ENCODE peak calls at places on chromosome 7, in six cellular contexts. H is stomach, Z is prostate gland, K is sigmoid colon, F is breast epithelium, P is HCT116. X is an unnamed sample.

GRCh38 chr7:104225441-104225840 is 17.6 kb upstream of the ORC5 start:
- DNase-seq in H (no peak), Z (no peak), K (no peak), F (no peak), P (no peak), X (no peak)

GRCh38 chr7:127350586-127350985 is 41.9 kb downstream of the ZNF800 start:
- DNase-seq in H (no peak), Z (no peak), K (no peak), F (no peak), P (no peak), X (no peak)

GRCh38 chr7:101085000-101085948 is at the start of gene TRIM56:
- DNase-seq in H (peak), Z (peak), K (peak), F (peak), P (peak), X (peak)

GRCh38 chr7:96667026-96667425 is 42.6 kb downstream of the SEM1 start:
- DNase-seq in H (no peak), Z (no peak), K (no peak), F (no peak), P (no peak), X (no peak)

GRCh38 chr7:139619367-139619657 is 95.8 kb downstream of the CLEC2L start:
- DNase-seq in H (no peak), Z (no peak), K (no peak), F (no peak), P (no peak), X (no peak)

GRCh38 chr7:1706721-1707613 is 36.9 kb downstream of the ELFN1 start:
- DNase-seq in H (peak), Z (no peak), K (no peak), F (no peak), P (no peak), X (peak)

GRCh38 chr7:132453825-132454224 is 122.4 kb downstream of the PLXNA4 start:
- DNase-seq in H (no peak), Z (no peak), K (no peak), F (no peak), P (no peak), X (no peak)

GRCh38 chr7:68613405-68613804 is 984.9 kb upstream of the AUTS2 start:
- DNase-seq in H (no peak), Z (no peak), K (no peak), F (no peak), P (no peak), X (no peak)

GRCh38 chr7:45575501-45576248 is 1.5 kb downstream of the ADCY1 start:
- DNase-seq in H (no peak), Z (no peak), K (peak), F (no peak), P (no peak), X (peak)

GRCh38 chr7:90473819-90474218 is 4.4 kb downstream of the PTTG1IP2 start:
- DNase-seq in H (no peak), Z (no peak), K (no peak), F (no peak), P (no peak), X (no peak)

GRCh38 chr7:116231543-116232401 is 21.4 kb downstream of the TES start:
- DNase-seq in H (no peak), Z (peak), K (no peak), F (no peak), P (no peak), X (no peak)

GRCh38 chr7:136911362-136911761 is 42.9 kb downstream of the CHRM2 start:
- DNase-seq in H (no peak), Z (no peak), K (no peak), F (no peak), P (no peak), X (no peak)

GRCh38 chr7:91083855-91084644 is 180.2 kb upstream of the FZD1 start:
- DNase-seq in H (peak), Z (no peak), K (no peak), F (no peak), P (no peak), X (peak)

GRCh38 chr7:44769381-44770209 is 20.9 kb downstream of the ZMIZ2 start:
- DNase-seq in H (no peak), Z (no peak), K (no peak), F (peak), P (no peak), X (no peak)

GRCh38 chr7:70569335-70569819 is 562.6 kb upstream of the GALNT17 start:
- DNase-seq in H (no peak), Z (no peak), K (no peak), F (no peak), P (no peak), X (no peak)

GRCh38 chr7:132464740-132465139 is 111.5 kb downstream of the PLXNA4 start:
- DNase-seq in H (no peak), Z (no peak), K (peak), F (no peak), P (no peak), X (no peak)

GRCh38 chr7:34317039-34317438 is 341.0 kb upstream of the NPSR1 start:
- DNase-seq in H (no peak), Z (no peak), K (no peak), F (no peak), P (no peak), X (no peak)

GRCh38 chr7:139131622-139132021 is 22.1 kb upstream of the ZC3HAV1 start:
- DNase-seq in H (no peak), Z (no peak), K (no peak), F (no peak), P (no peak), X (no peak)

GRCh38 chr7:4143511-4144160 is 538.5 kb upstream of the FOXK1 start:
- DNase-seq in H (no peak), Z (no peak), K (no peak), F (no peak), P (no peak), X (no peak)

GRCh38 chr7:128937271-128937646 is 468 bp upstream of the IRF5 start:
- DNase-seq in H (no peak), Z (no peak), K (peak), F (no peak), P (no peak), X (no peak)

GRCh38 chr7:128936798-128937197 is 929 bp upstream of the IRF5 start:
- DNase-seq in H (no peak), Z (no peak), K (peak), F (no peak), P (no peak), X (no peak)

GRCh38 chr7:128932862-128933821 is 4.6 kb upstream of the IRF5 start:
- DNase-seq in H (no peak), Z (no peak), K (peak), F (no peak), P (no peak), X (no peak)

GRCh38 chr7:128931965-128932861 is 5.5 kb upstream of the IRF5 start:
- DNase-seq in H (no peak), Z (no peak), K (peak), F (no peak), P (no peak), X (no peak)

GRCh38 chr7:128934361-128935352 is 3.1 kb upstream of the IRF5 start:
- DNase-seq in H (no peak), Z (no peak), K (peak), F (no peak), P (no peak), X (no peak)
- TF ChIP-seq POLR2AphosphoS5 in H (no peak), Z (no peak), K (no peak), F (no peak), P (no peak), X (no peak)

DNA sequence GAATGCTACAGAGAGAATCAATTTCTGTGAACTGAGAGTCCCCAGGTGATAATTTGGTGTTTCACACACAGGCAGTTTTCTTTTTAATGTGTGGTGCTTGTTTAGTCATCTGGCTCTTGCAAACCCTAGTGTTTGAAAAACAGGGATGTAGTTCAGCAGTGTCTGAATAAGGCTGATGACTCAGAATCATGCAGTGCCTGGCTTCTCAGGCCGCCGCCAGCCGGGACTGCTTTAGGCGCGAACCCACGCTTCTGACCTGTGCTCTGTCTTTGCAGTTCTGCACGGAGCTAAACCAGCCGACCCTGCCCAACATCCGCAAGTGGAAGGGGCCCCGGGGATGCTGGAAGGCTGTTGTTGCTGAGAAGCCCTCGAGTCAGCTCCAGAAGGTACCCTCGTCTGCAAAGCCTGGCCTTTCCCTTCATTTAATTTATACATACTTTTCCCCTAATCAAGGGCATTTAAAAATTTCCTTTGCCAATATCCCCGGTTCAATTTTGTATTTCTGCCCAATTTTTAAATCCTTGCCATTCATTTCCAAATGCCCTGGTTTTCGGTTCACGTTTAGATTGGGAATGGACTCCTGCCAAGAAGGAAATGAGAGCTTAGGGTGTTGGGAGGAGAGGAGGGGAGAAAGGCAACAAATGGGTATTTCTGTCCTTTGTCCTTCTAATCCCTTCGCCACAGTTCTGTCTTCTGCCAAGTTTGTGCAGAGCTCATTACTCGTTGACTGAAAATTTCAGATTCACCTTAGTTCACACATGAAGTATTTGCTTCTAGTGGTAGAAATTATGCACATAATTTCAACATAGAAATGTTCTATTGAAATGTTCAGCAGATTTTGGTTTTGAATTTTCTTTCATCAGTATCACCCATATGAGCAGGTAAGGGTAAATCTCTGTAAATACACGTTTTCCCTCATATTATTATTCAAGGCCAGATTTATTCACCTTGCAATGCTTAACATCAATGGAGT is 108.5 kb upstream of the ANLN start:
- DNase-seq in H (peak), Z (peak), K (peak), F (peak), P (peak), X (peak)
- TF ChIP-seq POLR2AphosphoS5 in H (no peak), Z (peak), K (peak), F (no peak), P (peak), X (peak)

DNA sequence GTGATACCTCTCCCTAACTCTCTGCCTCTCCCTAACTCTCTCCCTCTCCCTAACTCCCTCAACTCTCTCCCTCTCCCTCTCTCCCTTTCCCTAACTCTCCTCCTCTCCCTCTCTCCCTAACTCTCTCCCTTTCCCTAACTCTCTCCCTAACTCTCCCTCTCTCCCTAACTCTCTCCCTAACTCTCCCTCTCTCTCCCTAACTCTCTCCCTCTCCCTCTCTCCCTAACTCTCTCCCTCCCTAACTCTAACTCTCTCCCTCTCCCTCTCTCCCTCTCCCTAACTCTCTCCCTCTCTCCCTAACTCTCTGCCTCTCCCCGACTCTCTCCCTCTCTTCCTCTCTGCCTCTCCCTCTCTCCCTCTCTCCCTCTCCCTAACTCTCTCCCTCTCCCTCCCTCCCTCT is 2.0 kb upstream of the PTPRN2 start:
- DNase-seq in H (no peak), Z (no peak), K (no peak), F (no peak), P (no peak), X (no peak)
- TF ChIP-seq POLR2AphosphoS5 in H (no peak), Z (no peak), K (no peak), F (no peak), P (no peak), X (no peak)

DNA sequence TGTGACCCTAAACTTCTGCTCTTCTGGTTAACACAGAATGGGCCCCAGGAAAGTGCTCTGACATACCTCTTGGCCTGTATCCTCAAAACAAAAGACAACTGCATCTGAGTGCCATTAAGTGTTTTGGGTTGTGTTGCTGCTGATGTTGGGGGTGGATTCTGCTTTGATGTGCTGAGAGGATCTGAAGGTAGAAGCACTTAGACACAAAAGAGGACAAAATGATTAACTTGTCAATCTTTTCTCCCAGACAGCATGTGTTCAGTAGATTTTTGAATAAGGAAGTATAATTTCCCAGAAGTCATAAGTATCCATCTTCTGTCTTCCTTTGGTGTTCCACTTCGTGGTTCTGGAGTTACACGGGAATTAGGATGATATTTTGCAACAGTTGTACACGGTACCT is 16.1 kb upstream of the TMEM178B start:
- DNase-seq in H (no peak), Z (no peak), K (no peak), F (no peak), P (no peak), X (no peak)
- TF ChIP-seq POLR2AphosphoS5 in H (no peak), Z (no peak), K (no peak), F (no peak), P (no peak), X (no peak)

GRCh38 chr7:37450035-37450434 is 1.4 kb upstream of the ELMO1 start:
- DNase-seq in H (no peak), Z (no peak), K (no peak), F (no peak), P (no peak), X (no peak)

GRCh38 chr7:37446371-37446770 is 2.3 kb downstream of the ELMO1 start:
- DNase-seq in H (no peak), Z (no peak), K (no peak), F (no peak), P (no peak), X (no peak)

GRCh38 chr7:37448057-37448636 is 517 bp downstream of the ELMO1 start:
- DNase-seq in H (no peak), Z (no peak), K (peak), F (no peak), P (no peak), X (peak)

GRCh38 chr7:37449621-37450020 is 957 bp upstream of the ELMO1 start:
- DNase-seq in H (no peak), Z (no peak), K (no peak), F (no peak), P (no peak), X (no peak)

GRCh38 chr7:37448637-37449331 is at the start of gene ELMO1:
- DNase-seq in H (peak), Z (peak), K (peak), F (peak), P (no peak), X (peak)
- TF ChIP-seq POLR2AphosphoS5 in H (peak), Z (peak), K (peak), F (peak), P (no peak), X (no peak)